ENCODE peak calls at places on chromosome 17, in five cellular contexts. L, O, X, F and K are unnamed samples.

GRCh38 chr17:41812176-41813038 is at the start of gene FKBP10:
- DNase-seq in O (peak), L (peak), X (peak), F (peak), K (no peak)

GRCh38 chr17:57482657-57483056 is 226.3 kb downstream of the MSI2 start:
- DNase-seq in L (no peak), F (no peak), X (no peak), O (no peak), K (no peak)

GRCh38 chr17:74618446-74618845 is 5.1 kb downstream of the CD300E start:
- DNase-seq in L (no peak), O (no peak), F (no peak), X (no peak), K (no peak)

GRCh38 chr17:8056232-8056975 is 17.5 kb downstream of the ALOX15B start:
- DNase-seq in L (no peak), F (no peak), X (peak), O (no peak), K (peak)

GRCh38 chr17:80592243-80592642 is 47.6 kb downstream of the RPTOR start:
- DNase-seq in O (no peak), X (no peak), F (no peak), L (no peak), K (no peak)

GRCh38 chr17:2084129-2084765 is 29.3 kb downstream of the HIC1 start:
- DNase-seq in X (peak), F (no peak), L (no peak), O (no peak), K (no peak)

GRCh38 chr17:66755944-66756290 is 79.0 kb upstream of the CACNG5 start:
- DNase-seq in L (no peak), X (no peak), F (no peak), O (no peak), K (no peak)

GRCh38 chr17:73013816-73014663 is 78.4 kb downstream of the SLC39A11 start:
- DNase-seq in F (peak), X (peak), L (peak), O (no peak), K (no peak)

GRCh38 chr17:37194208-37194607 is 181.6 kb upstream of the C17orf78 start:
- DNase-seq in O (no peak), L (no peak), X (no peak), F (peak), K (no peak)

GRCh38 chr17:68775338-68775737 is 174.2 kb upstream of the FAM20A start:
- DNase-seq in O (no peak), L (no peak), F (no peak), X (peak), K (no peak)

GRCh38 chr17:52202572-52202876 is 44.0 kb upstream of the CA10 start:
- DNase-seq in X (no peak), O (no peak), F (no peak), L (no peak), K (no peak)

GRCh38 chr17:10295728-10296343 is 77.0 kb downstream of the MYH13 start:
- DNase-seq in F (peak), O (no peak), X (peak), L (peak), K (peak)

GRCh38 chr17:36475346-36475970 is 11.0 kb upstream of the ZNHIT3 start:
- DNase-seq in L (no peak), X (no peak), F (no peak), O (no peak), K (no peak)

GRCh38 chr17:64420143-64420670 is 28.7 kb upstream of the MILR1 start:
- DNase-seq in L (peak), O (no peak), X (peak), F (peak), K (peak)

GRCh38 chr17:65743313-65743665 is 181.8 kb upstream of the AXIN2 start:
- DNase-seq in L (no peak), X (peak), O (no peak), F (no peak), K (no peak)

GRCh38 chr17:47179141-47179540 is 10.0 kb downstream of the CDC27 start:
- DNase-seq in F (no peak), X (no peak), O (no peak), L (no peak), K (no peak)

GRCh38 chr17:82349287-82349701 is 9.8 kb upstream of the TEX19 start:
- DNase-seq in O (no peak), F (no peak), X (no peak), L (no peak), K (no peak)

GRCh38 chr17:81235822-81236740 is 2.8 kb downstream of the TEPSIN start:
- DNase-seq in X (no peak), L (no peak), O (no peak), F (no peak), K (no peak)

GRCh38 chr17:40548982-40549680 is 16.1 kb downstream of the CCR7 start:
- DNase-seq in F (no peak), X (peak), O (no peak), L (no peak), K (no peak)

GRCh38 chr17:11720816-11721215 is 122.5 kb downstream of the DNAH9 start:
- DNase-seq in O (no peak), L (no peak), X (no peak), F (no peak), K (no peak)

GRCh38 chr17:79930077-79930785 is 91.0 kb upstream of the CBX4 start:
- DNase-seq in O (no peak), F (peak), X (no peak), L (no peak), K (no peak)

GRCh38 chr17:9104370-9105041 is 83.2 kb downstream of the NTN1 start:
- DNase-seq in O (no peak), X (no peak), F (no peak), L (no peak), K (no peak)

GRCh38 chr17:511833-512251 is 159.2 kb upstream of the RPH3AL start:
- DNase-seq in O (no peak), X (peak), L (no peak), F (peak), K (no peak)

GRCh38 chr17:32746698-32747097 is 130.2 kb downstream of the MYO1D start:
- DNase-seq in X (peak), O (no peak), L (no peak), F (no peak), K (no peak)

GRCh38 chr17:9918804-9919352 is 13.8 kb upstream of the RCVRN start:
- DNase-seq in F (no peak), X (no peak), L (no peak), O (no peak), K (no peak)

GRCh38 chr17:31869031-31869430 is 10.0 kb upstream of the COPRS start:
- DNase-seq in F (no peak), L (no peak), O (no peak), X (peak), K (no peak)

GRCh38 chr17:81396722-81397313 is 1.6 kb downstream of the BAHCC1 start:
- DNase-seq in O (peak), L (no peak), X (peak), F (peak), K (no peak)

GRCh38 chr17:43940630-43941029 is 1.6 kb downstream of the PPY start:
- DNase-seq in X (peak), F (peak), L (peak), O (no peak), K (no peak)

GRCh38 chr17:38620551-38621277 is 15.0 kb upstream of the SRCIN1 start:
- DNase-seq in X (no peak), O (no peak), F (no peak), L (no peak), K (no peak)

GRCh38 chr17:975321-975982 is 4.1 kb downstream of the NXN start:
- DNase-seq in O (no peak), F (no peak), L (no peak), X (no peak), K (no peak)

GRCh38 chr17:65886240-65886639 is 305.7 kb downstream of the CEP112 start:
- DNase-seq in O (no peak), F (no peak), X (no peak), L (no peak), K (no peak)

GRCh38 chr17:33560165-33560564 is 267.1 kb upstream of the ASIC2 start:
- DNase-seq in L (no peak), X (peak), O (no peak), F (no peak), K (no peak)